ENCODE peak calls at places on chromosomes 6 and 20, in nine cellular contexts. N is activated T-helper 9 cell treated with anti-CD3 and anti-CD28 coated beads, Interleukin-2, amount 50 U/mL, for 16 hours; T is ELR; J is IMR-90; K is anterior cingulate cortex; C is LHCN-M2; G is NCI-H2081; B is GM13976; L is GM06990. P is an unnamed sample.

GRCh38 chr6:144215402-144215931 is 65.2 kb downstream of the STX11 start:
- DNase-seq in N (no peak), T (peak), J (no peak), K (peak), C (peak), G (no peak), B (peak), L (no peak), P (no peak)

GRCh38 chr6:78810146-78810545 is 57.2 kb upstream of the IRAK1BP1 start:
- DNase-seq in N (no peak), T (peak), J (peak), K (no peak), C (peak), G (peak), B (peak), L (no peak), P (no peak)

GRCh38 chr6:119627908-119628669 is 278.5 kb upstream of the MAN1A1 start:
- DNase-seq in N (no peak), T (peak), J (peak), K (no peak), C (peak), G (no peak), B (no peak), L (no peak), P (no peak)

GRCh38 chr6:14596410-14596809 is 478.8 kb downstream of the CD83 start:
- DNase-seq in N (no peak), T (peak), J (peak), K (no peak), C (peak), G (no peak), B (no peak), L (no peak), P (no peak)

GRCh38 chr20:24451992-24452391 is 17.4 kb upstream of the SYNDIG1 start:
- DNase-seq in N (no peak), T (no peak), J (no peak), K (no peak), C (no peak), G (no peak), B (no peak), L (no peak), P (no peak)

GRCh38 chr6:24918641-24919403 is 16.9 kb downstream of the RIPOR2 start:
- DNase-seq in N (no peak), T (no peak), J (no peak), K (no peak), C (peak), G (peak), B (no peak), L (no peak), P (no peak)

GRCh38 chr6:20242397-20242796 is 30.1 kb upstream of the MBOAT1 start:
- DNase-seq in N (no peak), T (no peak), J (no peak), K (no peak), C (no peak), G (no peak), B (no peak), L (no peak), P (no peak)

GRCh38 chr6:148487461-148487860 is 144.8 kb downstream of the SASH1 start:
- DNase-seq in N (no peak), T (no peak), J (no peak), K (no peak), C (no peak), G (no peak), B (no peak), L (no peak), P (no peak)

GRCh38 chr20:9515761-9516657 is 1.6 kb downstream of the LAMP5 start:
- DNase-seq in N (no peak), T (no peak), J (no peak), K (no peak), C (no peak), G (no peak), B (no peak), L (peak), P (no peak)

GRCh38 chr20:41245086-41245707 is 72.3 kb downstream of the ZHX3 start:
- DNase-seq in N (no peak), T (peak), J (peak), K (no peak), C (no peak), G (peak), B (no peak), L (peak), P (no peak)

GRCh38 chr20:18983796-18984195 is 170.2 kb downstream of the SCP2D1 start:
- DNase-seq in N (no peak), T (no peak), J (no peak), K (no peak), C (no peak), G (peak), B (no peak), L (no peak), P (no peak)

GRCh38 chr6:156779206-156780116 is 2.3 kb downstream of the ARID1B start:
- DNase-seq in N (peak), T (peak), J (no peak), K (peak), C (no peak), G (peak), B (peak), L (peak), P (peak)

GRCh38 chr6:134351615-134352474 is 33.9 kb upstream of the SGK1 start:
- DNase-seq in N (no peak), T (no peak), J (peak), K (no peak), C (peak), G (no peak), B (no peak), L (no peak), P (peak)

GRCh38 chr20:45405566-45406259 is 2.4 kb upstream of the DBNDD2 start:
- DNase-seq in N (no peak), T (peak), J (no peak), K (no peak), C (no peak), G (no peak), B (peak), L (no peak), P (no peak)

GRCh38 chr6:139030539-139030938 is 2.0 kb downstream of the ABRACL start:
- DNase-seq in N (no peak), T (no peak), J (no peak), K (no peak), C (no peak), G (peak), B (peak), L (peak), P (no peak)

P was measured in activated T-helper 2 cell treated with anti-CD3 and anti-CD28 coated beads, Interferon-gamma antibody, Interleukin-2, Interleukin-4, amounts not matched to agents 10 μg/mL and 5 μg/mL and 100 μg/mL, durations not matched to agents 14 hours and 24 hours and 36 hours.